ENCODE peak calls at places on chromosomes 5 and 9, in five cellular contexts. S is activated CD4-positive, alpha-beta T cell treated with anti-CD3 and anti-CD28 coated beads, Interleukin-2, amount 10 ng/mL, durations not matched to agents 7 days and 5 days; O is posterior cingulate gyrus; D is frontal cortex; Q is NCI-H345. R is an unnamed sample.

GRCh38 chr5:154589511-154589910 is 111.5 kb upstream of the HAND1 start:
- DNase-seq in Q (no peak), S (no peak), D (no peak), O (no peak), R (no peak)

GRCh38 chr5:142520885-142521284 is 165.0 kb downstream of the FGF1 start:
- DNase-seq in S (no peak), O (no peak), D (no peak), Q (no peak), R (no peak)

GRCh38 chr9:95150903-95151302 is 166.6 kb downstream of the FANCC start:
- DNase-seq in S (no peak), Q (peak; percentile 52), D (no peak), O (no peak), R (no peak)

GRCh38 chr5:43851741-43852140 is 248.8 kb downstream of the NNT start:
- DNase-seq in D (no peak), O (no peak), S (no peak), Q (no peak), R (no peak)

GRCh38 chr5:58075907-58076306 is 384.0 kb downstream of the PLK2 start:
- DNase-seq in S (no peak), Q (no peak), D (no peak), O (no peak), R (no peak)

GRCh38 chr5:150516011-150516410 is 8.1 kb downstream of the NDST1 start:
- DNase-seq in S (no peak), O (no peak), D (no peak), Q (no peak), R (no peak)

GRCh38 chr5:142883438-142883837 is 113.3 kb downstream of the ARHGAP26 start:
- DNase-seq in O (no peak), D (no peak), Q (no peak), S (no peak), R (no peak)

GRCh38 chr5:5277118-5277517 is 137.0 kb downstream of the ADAMTS16 start:
- DNase-seq in Q (no peak), D (no peak), S (no peak), O (no peak), R (no peak)

GRCh38 chr5:159010611-159011497 is 88.9 kb downstream of the EBF1 start:
- DNase-seq in S (no peak), D (no peak), O (no peak), Q (no peak), R (no peak)

GRCh38 chr5:76524872-76525271 is 98.3 kb downstream of the F2RL2 start:
- DNase-seq in Q (no peak), S (no peak), O (no peak), D (no peak), R (no peak)

GRCh38 chr9:16358751-16359150 is 511.7 kb downstream of the BNC2 start:
- DNase-seq in O (no peak), S (no peak), Q (no peak), D (no peak), R (no peak)

GRCh38 chr9:121353246-121353975 is 16.6 kb downstream of the STOM start:
- DNase-seq in Q (no peak), D (no peak), O (no peak), S (peak; percentile 68), R (no peak)

GRCh38 chr9:133210202-133210532 is 1.1 kb upstream of the OBP2B start:
- DNase-seq in O (no peak), D (no peak), Q (no peak), S (no peak), R (no peak)

GRCh38 chr9:69465473-69465872 is 140.5 kb downstream of the ENTREP1 start:
- DNase-seq in S (no peak), D (no peak), Q (no peak), O (no peak), R (no peak)

GRCh38 chr5:169050146-169050571 is 250.8 kb downstream of the SLIT3 start:
- DNase-seq in S (no peak), D (peak; percentile 25), Q (no peak), O (peak; percentile 26), R (peak; percentile 24)

GRCh38 chr5:131814990-131815389 is 18.2 kb upstream of the FNIP1 start:
- DNase-seq in S (no peak), D (no peak), Q (no peak), O (no peak), R (no peak)